ENCODE peak calls at places on chromosomes 3 and 15, in six cellular contexts. One of them, this sample, is unnamed.

GRCh38 chr15:69979783-69980182 is 117.9 kb downstream of the TLE3 start:
- DNase-seq in transverse colon: peak; percentile 74
- DNase-seq in psoas muscle: no peak
- DNase-seq in activated CD8-positive, alpha-beta T cell treated with anti-CD3 and anti-CD28 coated beads for 36 hours: no peak
- DNase-seq in osteocyte: no peak
- DNase-seq in nephron progenitor cell: no peak
- DNase-seq in this sample: no peak

GRCh38 chr3:115790759-115791158 is 167.4 kb downstream of the GAP43 start:
- DNase-seq in psoas muscle: no peak
- DNase-seq in osteocyte: no peak
- DNase-seq in activated CD8-positive, alpha-beta T cell treated with anti-CD3 and anti-CD28 coated beads for 36 hours: peak; percentile 80
- DNase-seq in nephron progenitor cell: no peak
- DNase-seq in transverse colon: no peak
- DNase-seq in this sample: no peak

GRCh38 chr15:67463488-67463887 is 57.4 kb upstream of the C15orf61 start:
- DNase-seq in transverse colon: no peak
- DNase-seq in osteocyte: no peak
- DNase-seq in nephron progenitor cell: no peak
- DNase-seq in activated CD8-positive, alpha-beta T cell treated with anti-CD3 and anti-CD28 coated beads for 36 hours: no peak
- DNase-seq in psoas muscle: no peak
- DNase-seq in this sample: no peak

GRCh38 chr3:87270908-87271727 is 5.3 kb downstream of the POU1F1 start:
- DNase-seq in osteocyte: no peak
- DNase-seq in activated CD8-positive, alpha-beta T cell treated with anti-CD3 and anti-CD28 coated beads for 36 hours: peak; percentile 9
- DNase-seq in psoas muscle: no peak
- DNase-seq in transverse colon: no peak
- DNase-seq in nephron progenitor cell: no peak
- DNase-seq in this sample: no peak

GRCh38 chr3:125479091-125479490 is 40.9 kb downstream of the SNX4 start:
- DNase-seq in nephron progenitor cell: no peak
- DNase-seq in activated CD8-positive, alpha-beta T cell treated with anti-CD3 and anti-CD28 coated beads for 36 hours: no peak
- DNase-seq in osteocyte: no peak
- DNase-seq in transverse colon: no peak
- DNase-seq in psoas muscle: no peak
- DNase-seq in this sample: no peak

GRCh38 chr15:92645051-92645631 is 10.4 kb downstream of the FAM174B start:
- DNase-seq in transverse colon: no peak
- DNase-seq in osteocyte: peak; percentile 36
- DNase-seq in nephron progenitor cell: no peak
- DNase-seq in activated CD8-positive, alpha-beta T cell treated with anti-CD3 and anti-CD28 coated beads for 36 hours: no peak
- DNase-seq in psoas muscle: no peak
- DNase-seq in this sample: no peak

GRCh38 chr3:46188708-46189107 is 19.4 kb downstream of the CCR1 start:
- DNase-seq in transverse colon: no peak
- DNase-seq in osteocyte: no peak
- DNase-seq in psoas muscle: no peak
- DNase-seq in nephron progenitor cell: no peak
- DNase-seq in activated CD8-positive, alpha-beta T cell treated with anti-CD3 and anti-CD28 coated beads for 36 hours: no peak
- DNase-seq in this sample: no peak

GRCh38 chr15:89999676-90000174 is 1.4 kb upstream of the ZNF710 start:
- DNase-seq in transverse colon: peak; percentile 37
- DNase-seq in psoas muscle: peak; percentile 35
- DNase-seq in nephron progenitor cell: peak; percentile 51
- DNase-seq in activated CD8-positive, alpha-beta T cell treated with anti-CD3 and anti-CD28 coated beads for 36 hours: no peak
- DNase-seq in osteocyte: no peak
- DNase-seq in this sample: peak; percentile 49

GRCh38 chr3:77081240-77081661 is 41.4 kb downstream of the ROBO2 start:
- DNase-seq in nephron progenitor cell: no peak
- DNase-seq in transverse colon: no peak
- DNase-seq in psoas muscle: no peak
- DNase-seq in osteocyte: no peak
- DNase-seq in activated CD8-positive, alpha-beta T cell treated with anti-CD3 and anti-CD28 coated beads for 36 hours: no peak
- DNase-seq in this sample: no peak

GRCh38 chr15:91553455-91553854 is 300.1 kb upstream of the SLCO3A1 start:
- DNase-seq in nephron progenitor cell: no peak
- DNase-seq in osteocyte: no peak
- DNase-seq in activated CD8-positive, alpha-beta T cell treated with anti-CD3 and anti-CD28 coated beads for 36 hours: no peak
- DNase-seq in transverse colon: no peak
- DNase-seq in psoas muscle: no peak
- DNase-seq in this sample: no peak

GRCh38 chr3:72380193-72380592 is 468.1 kb downstream of the SHQ1 start:
- DNase-seq in osteocyte: no peak
- DNase-seq in nephron progenitor cell: no peak
- DNase-seq in psoas muscle: no peak
- DNase-seq in activated CD8-positive, alpha-beta T cell treated with anti-CD3 and anti-CD28 coated beads for 36 hours: no peak
- DNase-seq in transverse colon: no peak
- DNase-seq in this sample: no peak

GRCh38 chr3:127449489-127450212 is 140.9 kb downstream of the TPRA1 start:
- DNase-seq in transverse colon: no peak
- DNase-seq in psoas muscle: no peak
- DNase-seq in activated CD8-positive, alpha-beta T cell treated with anti-CD3 and anti-CD28 coated beads for 36 hours: no peak
- DNase-seq in osteocyte: peak; percentile 48
- DNase-seq in nephron progenitor cell: no peak
- DNase-seq in this sample: no peak

GRCh38 chr3:123096701-123097100 is 29.9 kb downstream of the PDIA5 start:
- DNase-seq in nephron progenitor cell: no peak
- DNase-seq in osteocyte: no peak
- DNase-seq in activated CD8-positive, alpha-beta T cell treated with anti-CD3 and anti-CD28 coated beads for 36 hours: no peak
- DNase-seq in psoas muscle: peak; percentile 44
- DNase-seq in transverse colon: peak; percentile 43
- DNase-seq in this sample: no peak

GRCh38 chr15:42138411-42138810 is 18.0 kb downstream of the PLA2G4F start:
- DNase-seq in activated CD8-positive, alpha-beta T cell treated with anti-CD3 and anti-CD28 coated beads for 36 hours: no peak
- DNase-seq in transverse colon: no peak
- DNase-seq in psoas muscle: no peak
- DNase-seq in nephron progenitor cell: no peak
- DNase-seq in osteocyte: peak; percentile 32
- DNase-seq in this sample: no peak

GRCh38 chr3:43015572-43016512 is 36.7 kb downstream of the GASK1A start:
- DNase-seq in activated CD8-positive, alpha-beta T cell treated with anti-CD3 and anti-CD28 coated beads for 36 hours: peak; percentile 32
- DNase-seq in osteocyte: no peak
- DNase-seq in nephron progenitor cell: no peak
- DNase-seq in psoas muscle: no peak
- DNase-seq in transverse colon: no peak
- DNase-seq in this sample: no peak
- TF ChIP-seq CTCF in activated CD8-positive, alpha-beta T cell treated with anti-CD3 and anti-CD28 coated beads for 36 hours: no peak
- TF ChIP-seq CTCF in osteocyte: no peak
- TF ChIP-seq CTCF in nephron progenitor cell: no peak
- TF ChIP-seq CTCF in psoas muscle: no peak
- TF ChIP-seq CTCF in transverse colon: no peak
- TF ChIP-seq CTCF in this sample: no peak

DNA sequence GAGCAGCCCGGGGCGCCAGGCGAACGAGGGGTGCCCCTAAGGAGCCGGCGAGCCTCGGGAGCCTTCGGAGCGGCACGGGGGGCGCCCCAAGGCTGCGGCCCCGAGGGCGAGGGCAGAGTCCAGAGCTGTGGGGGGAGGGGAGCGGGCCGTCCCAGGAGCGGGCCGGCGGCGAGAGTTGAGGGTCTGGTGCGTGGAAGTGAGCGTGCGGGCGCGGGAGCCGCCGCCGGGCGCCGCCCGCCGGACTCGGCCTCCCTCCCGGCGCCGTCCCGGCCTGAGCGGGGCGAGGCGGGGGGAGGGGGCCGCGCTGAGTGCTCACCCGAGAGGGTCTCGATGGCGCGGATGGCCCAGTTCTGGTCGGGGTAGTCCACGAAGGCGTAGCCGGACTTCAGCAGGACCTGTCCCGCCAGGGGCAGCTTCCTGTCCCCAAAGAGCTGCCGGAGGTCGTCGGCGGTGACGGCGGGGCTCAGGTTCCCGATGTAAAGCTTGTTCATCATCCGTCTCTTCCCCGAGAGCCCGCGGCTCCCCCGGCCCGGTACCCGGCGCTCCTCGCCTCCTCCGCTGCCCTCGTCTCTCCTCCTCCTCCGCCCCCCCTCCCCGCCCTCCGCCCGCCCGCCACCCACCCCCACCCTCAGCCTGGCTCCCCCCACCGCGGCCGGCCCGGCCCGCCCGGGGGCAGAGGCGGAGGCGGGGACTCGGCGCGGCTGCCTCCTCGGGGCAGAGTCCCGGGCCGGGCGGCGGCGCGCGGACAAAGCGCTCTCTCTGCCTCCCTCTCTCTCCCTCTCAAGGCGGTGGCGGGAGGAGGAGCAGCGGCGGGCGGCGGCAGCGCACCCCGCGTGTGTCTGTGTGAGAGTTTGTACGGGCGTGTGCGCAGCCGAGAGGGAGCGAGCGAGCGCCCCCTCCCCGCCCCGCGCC is at the start of gene IGF2BP2:
- DNase-seq in activated CD8-positive, alpha-beta T cell treated with anti-CD3 and anti-CD28 coated beads for 36 hours: peak; percentile 64
- DNase-seq in psoas muscle: peak; percentile 54
- DNase-seq in nephron progenitor cell: peak; percentile 86
- DNase-seq in osteocyte: peak; percentile 94
- DNase-seq in transverse colon: peak; percentile 87
- DNase-seq in this sample: peak; percentile 77
- TF ChIP-seq CTCF in activated CD8-positive, alpha-beta T cell treated with anti-CD3 and anti-CD28 coated beads for 36 hours: no peak
- TF ChIP-seq CTCF in psoas muscle: no peak
- TF ChIP-seq CTCF in nephron progenitor cell: no peak
- TF ChIP-seq CTCF in osteocyte: no peak
- TF ChIP-seq CTCF in transverse colon: peak; percentile 12
- TF ChIP-seq CTCF in this sample: peak; percentile 36

DNA sequence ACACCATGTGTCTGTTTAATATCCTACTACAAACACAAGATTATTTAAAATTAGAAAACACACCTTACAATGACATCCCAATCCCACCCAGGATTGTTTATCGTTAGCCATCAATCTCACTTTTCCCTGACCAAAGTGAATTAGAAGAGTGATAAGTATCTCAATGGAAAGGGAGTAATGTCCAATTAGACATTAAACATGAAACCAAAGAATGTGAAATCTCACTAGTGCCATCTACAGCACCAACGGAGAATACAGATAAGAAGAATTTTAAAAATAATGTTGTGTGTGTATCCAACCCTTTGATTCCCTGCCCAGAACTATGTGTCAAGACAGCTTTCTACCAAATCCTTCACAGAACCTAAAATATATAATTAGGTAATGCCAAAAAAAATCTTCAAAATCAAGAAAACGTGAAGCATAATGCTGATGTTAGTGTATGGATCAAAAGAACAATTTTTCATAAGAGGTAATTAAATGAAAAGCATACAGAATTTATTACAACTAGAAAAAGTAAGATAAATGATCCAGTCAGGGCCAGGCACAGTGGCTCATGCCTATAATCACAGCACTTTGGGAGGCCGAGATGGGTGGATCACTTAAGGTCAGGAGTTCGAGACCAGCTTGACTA is 64.2 kb downstream of the SCAPER start:
- DNase-seq in psoas muscle: no peak
- DNase-seq in activated CD8-positive, alpha-beta T cell treated with anti-CD3 and anti-CD28 coated beads for 36 hours: no peak
- DNase-seq in nephron progenitor cell: no peak
- DNase-seq in transverse colon: no peak
- DNase-seq in osteocyte: no peak
- DNase-seq in this sample: no peak
- TF ChIP-seq CTCF in psoas muscle: peak; percentile 48
- TF ChIP-seq CTCF in activated CD8-positive, alpha-beta T cell treated with anti-CD3 and anti-CD28 coated beads for 36 hours: peak; percentile 73
- TF ChIP-seq CTCF in nephron progenitor cell: peak; percentile 45
- TF ChIP-seq CTCF in transverse colon: peak; percentile 58
- TF ChIP-seq CTCF in osteocyte: peak; percentile 73
- TF ChIP-seq CTCF in this sample: peak; percentile 75

GRCh38 chr15:64010719-64011118 is 35.6 kb downstream of the DAPK2 start:
- DNase-seq in psoas muscle: peak; percentile 63
- DNase-seq in activated CD8-positive, alpha-beta T cell treated with anti-CD3 and anti-CD28 coated beads for 36 hours: peak; percentile 95
- DNase-seq in transverse colon: peak; percentile 72
- DNase-seq in nephron progenitor cell: no peak
- DNase-seq in osteocyte: peak; percentile 85
- DNase-seq in this sample: no peak
- TF ChIP-seq CTCF in psoas muscle: no peak
- TF ChIP-seq CTCF in activated CD8-positive, alpha-beta T cell treated with anti-CD3 and anti-CD28 coated beads for 36 hours: no peak
- TF ChIP-seq CTCF in transverse colon: no peak
- TF ChIP-seq CTCF in nephron progenitor cell: no peak
- TF ChIP-seq CTCF in osteocyte: no peak
- TF ChIP-seq CTCF in this sample: no peak

GRCh38 chr15:88939486-88939806 is 26.3 kb upstream of the MFGE8 start:
- DNase-seq in osteocyte: no peak
- DNase-seq in transverse colon: no peak
- DNase-seq in psoas muscle: no peak
- DNase-seq in nephron progenitor cell: no peak
- DNase-seq in activated CD8-positive, alpha-beta T cell treated with anti-CD3 and anti-CD28 coated beads for 36 hours: no peak
- DNase-seq in this sample: no peak

GRCh38 chr15:88940110-88940675 is 27.0 kb upstream of the MFGE8 start:
- DNase-seq in nephron progenitor cell: no peak
- DNase-seq in psoas muscle: no peak
- DNase-seq in transverse colon: no peak
- DNase-seq in activated CD8-positive, alpha-beta T cell treated with anti-CD3 and anti-CD28 coated beads for 36 hours: no peak
- DNase-seq in osteocyte: no peak
- DNase-seq in this sample: no peak

GRCh38 chr15:88938802-88939485 is 25.8 kb upstream of the MFGE8 start:
- DNase-seq in nephron progenitor cell: no peak
- DNase-seq in osteocyte: no peak
- DNase-seq in psoas muscle: no peak
- DNase-seq in activated CD8-positive, alpha-beta T cell treated with anti-CD3 and anti-CD28 coated beads for 36 hours: no peak
- DNase-seq in transverse colon: no peak
- DNase-seq in this sample: no peak
- TF ChIP-seq CTCF in nephron progenitor cell: no peak
- TF ChIP-seq CTCF in osteocyte: no peak
- TF ChIP-seq CTCF in psoas muscle: no peak
- TF ChIP-seq CTCF in activated CD8-positive, alpha-beta T cell treated with anti-CD3 and anti-CD28 coated beads for 36 hours: no peak
- TF ChIP-seq CTCF in transverse colon: no peak
- TF ChIP-seq CTCF in this sample: no peak

DNA sequence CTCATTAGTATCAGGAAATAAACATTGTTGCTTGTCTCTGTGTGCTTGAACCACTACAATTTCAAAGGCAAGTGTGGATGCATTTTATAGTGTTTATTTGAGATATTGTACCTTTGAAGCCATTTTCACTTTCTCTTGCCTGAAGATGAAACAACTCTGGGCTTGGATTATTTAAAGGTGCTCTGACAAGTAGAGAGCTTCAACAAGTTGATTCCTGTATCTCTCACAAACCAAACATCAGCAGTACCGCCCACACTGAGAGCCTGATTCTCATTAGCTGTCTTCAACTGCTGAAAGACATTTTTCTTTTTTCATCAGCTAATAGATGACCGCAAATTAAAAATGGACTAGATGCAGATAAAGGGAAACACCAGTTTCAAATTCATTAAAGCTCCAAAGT is 806 bp upstream of the CERS3 start:
- DNase-seq in nephron progenitor cell: no peak
- DNase-seq in activated CD8-positive, alpha-beta T cell treated with anti-CD3 and anti-CD28 coated beads for 36 hours: no peak
- DNase-seq in transverse colon: no peak
- DNase-seq in osteocyte: no peak
- DNase-seq in psoas muscle: no peak
- DNase-seq in this sample: no peak
- TF ChIP-seq CTCF in nephron progenitor cell: no peak
- TF ChIP-seq CTCF in activated CD8-positive, alpha-beta T cell treated with anti-CD3 and anti-CD28 coated beads for 36 hours: no peak
- TF ChIP-seq CTCF in transverse colon: no peak
- TF ChIP-seq CTCF in osteocyte: no peak
- TF ChIP-seq CTCF in psoas muscle: no peak
- TF ChIP-seq CTCF in this sample: no peak

GRCh38 chr3:66037330-66037985 is 1.3 kb downstream of the MAGI1 start:
- DNase-seq in transverse colon: peak; percentile 60
- DNase-seq in nephron progenitor cell: peak; percentile 39
- DNase-seq in psoas muscle: peak; percentile 28
- DNase-seq in activated CD8-positive, alpha-beta T cell treated with anti-CD3 and anti-CD28 coated beads for 36 hours: no peak
- DNase-seq in osteocyte: no peak
- DNase-seq in this sample: peak; percentile 11
- TF ChIP-seq CTCF in transverse colon: peak; percentile 46
- TF ChIP-seq CTCF in nephron progenitor cell: no peak
- TF ChIP-seq CTCF in psoas muscle: no peak
- TF ChIP-seq CTCF in activated CD8-positive, alpha-beta T cell treated with anti-CD3 and anti-CD28 coated beads for 36 hours: no peak
- TF ChIP-seq CTCF in osteocyte: peak; percentile 24
- TF ChIP-seq CTCF in this sample: peak; percentile 45